ENCODE peak calls at places on chromosomes 11 and 22, in five cellular contexts. W, T, G, E and P are unnamed samples. For H3K4me1, the result is how much of the 10 kb centered on the place peaks cover.

GRCh38 chr22:39904864-39905263 is 4.0 kb downstream of the GRAP2 start:
- DNase-seq in W (no peak), T (no peak), G (no peak), E (no peak), P (no peak)

GRCh38 chr22:19875061-19875530 is 20.4 kb upstream of the GNB1L start:
- DNase-seq in W (no peak), T (no peak), G (no peak), E (no peak), P (no peak)

GRCh38 chr22:21587803-21588611 is 20.5 kb downstream of the UBE2L3 start:
- DNase-seq in W (no peak), T (no peak), G (no peak), E (peak), P (no peak)

GRCh38 chr11:69799582-69799981 is 19.6 kb downstream of the FGF3 start:
- DNase-seq in W (no peak), T (no peak), G (no peak), E (peak), P (no peak)

GRCh38 chr11:103631841-103632240 is 404.6 kb upstream of the DDI1 start:
- DNase-seq in W (no peak), T (no peak), G (no peak), E (no peak), P (no peak)

GRCh38 chr11:61361686-61362541 is at the start of the genes CYB561A3 and TMEM138:
- DNase-seq in W (peak), T (peak), G (peak), E (peak), P (peak)

GRCh38 chr11:47941907-47942558 is 38.3 kb upstream of the PTPRJ start:
- DNase-seq in W (no peak), T (no peak), G (no peak), E (no peak), P (no peak)

GRCh38 chr11:61587541-61587941 is 6.7 kb upstream of the SYT7 start:
- DNase-seq in W (peak), T (peak), G (no peak), E (no peak), P (peak)

GRCh38 chr22:23000657-23001439 is 69.5 kb upstream of the GNAZ start:
- DNase-seq in W (no peak), T (no peak), G (no peak), E (no peak), P (no peak)

GRCh38 chr11:8025123-8025522 is 38.0 kb downstream of the EIF3F start:
- DNase-seq in W (no peak), T (no peak), G (no peak), E (peak), P (no peak)

DNA sequence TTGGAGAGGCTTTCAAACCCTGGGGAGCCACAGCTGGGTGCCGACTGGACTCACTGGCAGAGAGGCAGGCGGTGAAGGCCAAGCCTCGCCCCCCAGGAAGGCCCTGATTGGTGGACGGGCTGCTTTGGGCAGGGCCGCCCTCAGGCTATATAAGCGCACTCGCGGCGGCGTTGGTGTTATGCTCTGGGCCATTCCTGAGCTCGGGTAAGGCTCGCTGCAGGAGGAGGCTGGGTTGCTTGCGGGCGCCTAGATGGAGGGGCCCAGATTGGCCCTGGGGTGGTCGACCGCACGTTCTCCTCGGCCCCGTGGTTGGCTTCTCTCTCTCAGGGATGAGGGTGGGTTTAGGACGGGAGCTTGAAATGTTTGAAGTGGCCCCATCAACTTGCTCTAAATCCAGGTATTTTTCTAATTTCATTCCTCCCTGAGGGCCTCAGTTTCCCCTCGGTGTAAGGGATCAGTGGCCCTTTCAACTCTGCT is at the start of gene SPDYC:
- DNase-seq in W (no peak), T (no peak), G (no peak), E (no peak), P (no peak)
- H3K4me1 ChIP-seq in W (under half), T (under half), G (under half), E (under half), P (under half)

GRCh38 chr11:58524232-58525036 is 16.5 kb upstream of the OR5B21 start:
- DNase-seq in W (peak), T (peak), G (no peak), E (peak), P (peak)
- TF ChIP-seq CTCF in W (peak), T (peak), G (peak), E (peak), P (peak)

GRCh38 chr11:46697303-46697702 is 3.1 kb downstream of the ARHGAP1 start:
- DNase-seq in W (no peak), T (no peak), G (no peak), E (no peak), P (no peak)

GRCh38 chr11:46694607-46695006 is 5.8 kb downstream of the ARHGAP1 start:
- DNase-seq in W (no peak), T (no peak), G (no peak), E (no peak), P (no peak)

GRCh38 chr11:46696212-46696558 is 4.2 kb downstream of the ARHGAP1 start:
- DNase-seq in W (no peak), T (no peak), G (no peak), E (no peak), P (no peak)

GRCh38 chr11:46694095-46694494 is 6.3 kb downstream of the ARHGAP1 start:
- DNase-seq in W (no peak), T (no peak), G (no peak), E (no peak), P (no peak)

DNA sequence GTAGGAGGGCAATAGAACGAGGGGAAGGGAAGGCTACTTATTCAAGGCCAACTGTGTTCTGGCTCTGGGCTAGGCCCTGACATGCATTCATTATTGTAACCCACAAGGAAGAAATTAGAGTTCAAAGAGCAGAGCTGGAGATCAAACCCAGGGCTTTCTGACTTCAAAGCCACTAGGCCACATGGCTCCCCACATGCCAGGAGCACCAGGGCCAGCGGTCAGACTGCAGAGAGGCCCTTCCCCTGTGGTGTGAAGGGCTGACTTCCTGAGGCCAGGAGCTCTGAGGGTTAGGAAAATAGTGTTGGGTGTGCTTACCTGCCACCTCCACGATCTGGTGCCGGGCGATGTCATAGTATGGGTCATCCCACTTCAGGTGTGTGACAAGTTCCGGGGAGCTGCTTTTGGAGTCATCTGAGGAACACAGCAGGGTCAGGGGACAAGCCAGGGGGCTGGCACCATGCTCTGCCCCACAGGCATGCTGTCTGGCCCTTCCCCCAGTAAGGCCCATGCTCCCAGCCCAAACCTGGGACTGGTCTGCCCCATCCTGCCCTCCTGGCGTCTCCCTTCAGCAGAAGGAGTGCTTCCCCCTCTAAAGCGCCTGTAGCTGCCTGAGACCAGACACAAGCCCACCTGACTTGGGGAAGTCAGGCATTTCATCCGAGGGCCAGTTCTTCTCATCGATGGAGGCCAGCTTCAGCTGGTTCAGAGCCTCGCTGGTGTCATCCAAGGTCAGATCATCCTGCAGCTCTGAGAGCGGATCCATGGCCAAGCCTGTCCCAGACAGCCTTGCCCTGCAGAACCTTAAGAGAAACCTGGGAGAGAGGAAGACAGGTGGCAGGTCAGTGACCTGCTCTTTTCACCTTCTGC is 4.8 kb downstream of the ARHGAP1 start:
- DNase-seq in W (no peak), T (no peak), G (no peak), E (no peak), P (no peak)
- H3K4me1 ChIP-seq in W (under half), T (under half), G (under half), E (under half), P (half or more)

DNA sequence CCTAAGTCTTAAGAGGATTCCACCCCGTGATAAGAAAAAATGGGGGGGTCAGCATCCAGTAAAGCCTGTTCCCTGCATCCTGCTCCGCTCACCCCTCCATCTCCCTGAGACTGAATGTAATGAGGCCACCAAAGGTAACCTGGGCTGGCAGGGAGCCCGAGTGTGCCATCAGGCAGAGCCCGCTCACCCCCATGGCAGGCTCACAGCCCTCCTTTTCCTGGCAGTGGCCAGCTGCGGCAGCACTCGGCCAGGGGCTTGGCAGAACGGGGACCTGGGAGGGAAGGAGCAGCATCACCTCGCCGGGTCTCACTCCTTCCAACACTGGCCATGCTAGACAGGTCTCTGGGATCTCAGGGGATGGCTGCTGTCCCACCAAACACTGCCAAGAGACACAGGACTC is 64.4 kb downstream of the PRDM11 start:
- DNase-seq in W (no peak), T (peak), G (no peak), E (no peak), P (no peak)
- TF ChIP-seq CTCF in W (no peak), T (no peak), G (no peak), E (no peak), P (no peak)

GRCh38 chr11:32414925-32415324 is 20.4 kb downstream of the WT1 start:
- DNase-seq in W (no peak), T (no peak), G (no peak), E (no peak), P (no peak)
- H3K4me1 ChIP-seq in W (under half), T (under half), G (under half), E (under half), P (under half)

GRCh38 chr22:44955102-44955501 is 54.7 kb downstream of the PHF21B start:
- DNase-seq in W (no peak), T (no peak), G (no peak), E (no peak), P (no peak)
- TF ChIP-seq CTCF in W (no peak), T (no peak), G (no peak), E (no peak), P (no peak)

GRCh38 chr22:43014876-43015676 is at the start of gene PACSIN2:
- DNase-seq in W (peak), T (peak), G (peak), E (peak), P (peak)

GRCh38 chr22:43015677-43016042 is 711 bp upstream of the PACSIN2 start:
- DNase-seq in W (no peak), T (no peak), G (no peak), E (no peak), P (no peak)

GRCh38 chr22:43017525-43018290 is 2.8 kb upstream of the PACSIN2 start:
- DNase-seq in W (no peak), T (no peak), G (no peak), E (no peak), P (no peak)

GRCh38 chr22:43014062-43014875 is 680 bp downstream of the PACSIN2 start:
- DNase-seq in W (peak), T (peak), G (no peak), E (no peak), P (peak)

GRCh38 chr22:43018615-43019014 is 3.7 kb upstream of the PACSIN2 start:
- DNase-seq in W (no peak), T (no peak), G (no peak), E (no peak), P (no peak)
- H3K4me1 ChIP-seq in W (under half), T (under half), G (under half), E (under half), P (under half)

GRCh38 chr22:50184541-50185383 is 951 bp upstream of the TRABD start:
- DNase-seq in W (no peak), T (peak), G (no peak), E (no peak), P (no peak)
- TF ChIP-seq CTCF in W (no peak), T (no peak), G (no peak), E (no peak), P (no peak)

GRCh38 chr11:35524780-35525179 is 636 bp downstream of the PAMR1 start:
- DNase-seq in W (no peak), T (no peak), G (no peak), E (peak), P (no peak)
- H3K4me1 ChIP-seq in W (under half), T (under half), G (under half), E (under half), P (under half)

DNA sequence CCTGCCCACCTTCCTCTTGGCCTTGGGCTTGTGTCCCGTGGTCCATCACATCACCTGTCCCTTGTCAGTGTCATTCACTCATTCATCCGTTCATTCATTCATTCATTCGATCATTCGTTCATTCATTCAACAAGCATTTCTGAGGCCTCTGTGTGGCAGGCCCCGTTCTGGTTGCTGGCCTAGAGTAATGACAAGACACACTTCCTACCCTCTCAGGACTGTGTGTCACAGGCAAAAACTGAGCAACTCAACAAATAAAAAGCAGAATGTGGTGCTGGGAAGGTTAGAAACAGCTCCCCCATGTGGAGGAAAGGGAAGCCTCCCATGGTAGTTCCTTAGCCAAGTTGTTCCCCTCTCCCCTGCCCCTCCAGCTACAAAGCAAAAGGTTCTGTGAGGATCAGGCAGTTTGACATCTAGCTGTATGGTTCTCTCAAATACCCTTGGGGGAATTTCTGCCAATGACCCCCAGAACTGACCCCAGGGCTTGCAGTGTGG is 1.6 kb upstream of the OMP start:
- DNase-seq in W (no peak), T (no peak), G (no peak), E (peak), P (no peak)
- TF ChIP-seq CTCF in W (peak), T (no peak), G (no peak), E (peak), P (no peak)